ENCODE peak calls at places on chromosomes 12 and 14, in ten cellular contexts. Y, L, P, M, I, S, N, V, R and O are unnamed samples.

GRCh38 chr14:94961761-94962575 is 192.1 kb upstream of the GSC start:
- DNase-seq in Y (peak), L (no peak), P (no peak), M (no peak), I (no peak), S (peak), N (no peak), V (no peak), R (no peak), O (no peak)

GRCh38 chr14:69315302-69315701 is 55.3 kb downstream of the GALNT16 start:
- DNase-seq in Y (peak), L (no peak), P (peak), M (no peak), I (peak), S (peak), N (no peak), V (no peak), R (no peak), O (no peak)

GRCh38 chr14:77076118-77076631 is 21.9 kb upstream of the CIPC start:
- DNase-seq in Y (no peak), L (no peak), P (peak), M (peak), I (no peak), S (peak), N (no peak), V (no peak), R (no peak), O (no peak)

GRCh38 chr14:96053600-96054381 is 14.6 kb downstream of the C14orf132 start:
- DNase-seq in Y (no peak), L (no peak), P (peak), M (no peak), I (no peak), S (peak), N (peak), V (no peak), R (peak), O (no peak)

GRCh38 chr12:59719701-59720100 is 123.9 kb downstream of the SLC16A7 start:
- DNase-seq in Y (no peak), L (no peak), P (no peak), M (no peak), I (no peak), S (no peak), N (no peak), V (no peak), R (no peak), O (no peak)

GRCh38 chr12:3091650-3092207 is 14.6 kb downstream of the TSPAN9 start:
- DNase-seq in Y (no peak), L (no peak), P (no peak), M (no peak), I (no peak), S (no peak), N (no peak), V (no peak), R (no peak), O (no peak)

GRCh38 chr14:105377555-105378182 is 20.7 kb upstream of the TEX22 start:
- DNase-seq in Y (no peak), L (no peak), P (no peak), M (no peak), I (peak), S (no peak), N (no peak), V (no peak), R (no peak), O (no peak)

GRCh38 chr14:24943024-24943423 is 106.9 kb downstream of the STXBP6 start:
- DNase-seq in Y (no peak), L (no peak), P (peak), M (no peak), I (no peak), S (peak), N (peak), V (no peak), R (no peak), O (no peak)

GRCh38 chr12:106285993-106286392 is 16.5 kb upstream of the TCP11L2 start:
- DNase-seq in Y (no peak), L (no peak), P (no peak), M (no peak), I (no peak), S (no peak), N (no peak), V (no peak), R (no peak), O (no peak)

GRCh38 chr14:93430889-93431670 is at the start of gene UNC79:
- DNase-seq in Y (peak), L (peak), P (peak), M (peak), I (peak), S (no peak), N (no peak), V (no peak), R (no peak), O (peak)

GRCh38 chr12:69389836-69390235 is 30.3 kb downstream of the YEATS4 start:
- DNase-seq in Y (no peak), L (no peak), P (peak), M (no peak), I (no peak), S (no peak), N (no peak), V (peak), R (peak), O (no peak)

GRCh38 chr12:2884810-2885209 is 5.9 kb upstream of the TULP3 start:
- DNase-seq in Y (no peak), L (no peak), P (no peak), M (no peak), I (no peak), S (no peak), N (no peak), V (no peak), R (no peak), O (no peak)

GRCh38 chr12:111268738-111269572 is 99.9 kb downstream of the PHETA1 start:
- DNase-seq in Y (no peak), L (no peak), P (no peak), M (peak), I (peak), S (no peak), N (no peak), V (no peak), R (no peak), O (peak)

GRCh38 chr14:70602254-70602653 is 1.8 kb upstream of the MED6 start:
- DNase-seq in Y (no peak), L (no peak), P (no peak), M (no peak), I (no peak), S (no peak), N (no peak), V (no peak), R (no peak), O (peak)

GRCh38 chr14:69643430-69644200 is 32.2 kb downstream of the SUSD6 start:
- DNase-seq in Y (no peak), L (no peak), P (no peak), M (no peak), I (no peak), S (peak), N (no peak), V (no peak), R (no peak), O (no peak)

GRCh38 chr12:12788675-12789368 is 3.4 kb downstream of the APOLD1 start:
- DNase-seq in Y (no peak), L (no peak), P (peak), M (peak), I (peak), S (no peak), N (peak), V (no peak), R (peak), O (peak)

GRCh38 chr14:72887514-72887913 is 6.4 kb downstream of the DPF3 start:
- DNase-seq in Y (no peak), L (no peak), P (no peak), M (no peak), I (no peak), S (no peak), N (no peak), V (no peak), R (no peak), O (no peak)

GRCh38 chr12:4275869-4276253 is 2.3 kb downstream of the CCND2 start:
- DNase-seq in Y (no peak), L (no peak), P (no peak), M (no peak), I (no peak), S (no peak), N (no peak), V (no peak), R (no peak), O (no peak)